ENCODE peak calls at places on chromosomes 5 and 9, in seven cellular contexts. Y, W, M, C, K, L and D are unnamed samples.

GRCh38 chr5:111280282-111280901 is 56.2 kb downstream of the CAMK4 start:
- DNase-seq in M (no peak), K (no peak), C (no peak), L (no peak), W (no peak), Y (no peak), D (no peak)

GRCh38 chr9:110125207-110125751 is 82.7 kb downstream of the C9orf152 start:
- DNase-seq in M (peak; percentile 88), K (peak; percentile 94), W (peak; percentile 90), L (peak; percentile 88), Y (peak; percentile 93), C (peak; percentile 81), D (peak; percentile 91)

GRCh38 chr5:37738057-37738691 is 101.7 kb downstream of the GDNF start:
- DNase-seq in M (no peak), W (no peak), C (no peak), L (peak; percentile 97), K (peak; percentile 93), Y (no peak), D (peak; percentile 97)

GRCh38 chr5:116378007-116378831 is 196.4 kb downstream of the SEMA6A start:
- DNase-seq in K (no peak), Y (no peak), C (no peak), M (no peak), L (no peak), W (no peak), D (no peak)

GRCh38 chr9:95504053-95504963 is 12.5 kb downstream of the PTCH1 start:
- DNase-seq in L (peak; percentile 80), C (no peak), K (no peak), Y (peak; percentile 23), M (peak; percentile 84), W (peak; percentile 28), D (peak; percentile 69)

GRCh38 chr9:13939129-13939528 is 374.8 kb downstream of the NFIB start:
- DNase-seq in W (no peak), M (no peak), K (peak; percentile 65), Y (no peak), L (peak; percentile 90), C (no peak), D (peak; percentile 81)

GRCh38 chr5:23996525-23996924 is 489.1 kb downstream of the PRDM9 start:
- DNase-seq in K (no peak), W (no peak), L (no peak), Y (no peak), C (no peak), M (no peak), D (no peak)

GRCh38 chr5:6166698-6167394 is 211.5 kb downstream of the MED10 start:
- DNase-seq in Y (no peak), W (no peak), L (no peak), K (no peak), C (no peak), M (peak; percentile 3), D (no peak)

GRCh38 chr5:169609716-169610115 is 26.1 kb downstream of the SPDL1 start:
- DNase-seq in K (no peak), M (peak; percentile 7), W (no peak), Y (no peak), C (no peak), L (no peak), D (no peak)

GRCh38 chr9:129137292-129138143 is 26.3 kb downstream of the PTPA start:
- DNase-seq in Y (no peak), L (no peak), W (no peak), M (no peak), C (no peak), K (no peak), D (no peak)

GRCh38 chr5:113760486-113760885 is 247.0 kb downstream of the YTHDC2 start:
- DNase-seq in W (no peak), Y (no peak), L (no peak), M (peak; percentile 38), K (no peak), C (no peak), D (no peak)

GRCh38 chr9:134476942-134477335 is 150.7 kb downstream of the RXRA start:
- DNase-seq in W (no peak), L (no peak), M (no peak), Y (no peak), K (no peak), C (no peak), D (no peak)

GRCh38 chr5:101942321-101942882 is 353.7 kb downstream of the SLCO4C1 start:
- DNase-seq in K (peak; percentile 20), Y (peak; percentile 12), C (peak; percentile 26), L (peak; percentile 3), W (no peak), M (peak; percentile 74), D (no peak)

GRCh38 chr9:133236291-133237071 is 27.4 kb upstream of the OBP2B start:
- DNase-seq in M (no peak), L (no peak), C (no peak), Y (no peak), K (no peak), W (no peak), D (no peak)

GRCh38 chr9:133238272-133238850 is 29.3 kb upstream of the OBP2B start:
- DNase-seq in L (peak; percentile 42), C (peak; percentile 40), K (peak; percentile 26), Y (peak; percentile 94), W (peak; percentile 93), M (peak; percentile 98), D (peak; percentile 25)

GRCh38 chr9:133239533-133240090 is 30.6 kb upstream of the OBP2B start:
- DNase-seq in K (no peak), L (no peak), W (no peak), M (no peak), C (no peak), Y (peak; percentile 34), D (no peak)

GRCh38 chr9:133237271-133237731 is 28.3 kb upstream of the OBP2B start:
- DNase-seq in M (no peak), W (peak; percentile 74), K (peak; percentile 45), L (no peak), C (no peak), Y (no peak), D (peak; percentile 43)

GRCh38 chr9:133238851-133239532 is 29.9 kb upstream of the OBP2B start:
- DNase-seq in K (peak; percentile 33), L (peak; percentile 66), M (peak; percentile 91), C (peak; percentile 80), Y (peak; percentile 87), W (peak; percentile 66), D (peak; percentile 51)
- H3K4me3 ChIP-seq in K (peak overlapping the region; percentile 37), L (no peak overlapping the region), M (peak overlapping the region; percentile 73), C (no peak overlapping the region), Y (peak overlapping the region; percentile 45), W (peak overlapping the region; percentile 45), D (peak overlapping the region; percentile 31)

GRCh38 chr5:181188700-181189362 is 16.2 kb downstream of the TRIM7 start:
- DNase-seq in W (peak; percentile 79), C (peak; percentile 82), M (peak; percentile 80), L (peak; percentile 82), K (peak; percentile 71), Y (peak; percentile 83), D (peak; percentile 66)
- TF ChIP-seq CTCF in W (peak; percentile 9), C (no peak), M (no peak), L (peak; percentile 4), K (peak; percentile 22), Y (no peak), D (peak; percentile 22)

GRCh38 chr9:113583511-113584470 is 120.3 kb downstream of the RGS3 start:
- DNase-seq in K (no peak), C (no peak), M (no peak), Y (no peak), L (no peak), W (no peak), D (no peak)

GRCh38 chr9:113582698-113583200 is 119.2 kb downstream of the RGS3 start:
- DNase-seq in Y (no peak), M (no peak), L (no peak), K (no peak), W (no peak), C (no peak), D (no peak)

GRCh38 chr9:113580954-113581311 is 117.4 kb downstream of the RGS3 start:
- DNase-seq in L (no peak), C (no peak), W (no peak), M (no peak), Y (no peak), K (no peak), D (no peak)

GRCh38 chr9:113580041-113580953 is 116.8 kb downstream of the RGS3 start:
- DNase-seq in K (no peak), L (peak; percentile 57), W (peak; percentile 75), C (peak; percentile 91), M (no peak), Y (peak; percentile 81), D (no peak)

GRCh38 chr9:113581865-113582697 is 118.6 kb downstream of the RGS3 start:
- DNase-seq in Y (peak; percentile 87), L (peak; percentile 94), K (peak; percentile 46), M (no peak), C (peak; percentile 69), W (peak; percentile 81), D (peak; percentile 83)
- H3K4me3 ChIP-seq in Y (peak overlapping the region; percentile 26), L (peak overlapping the region; percentile 6), K (no peak overlapping the region), M (no peak overlapping the region), C (no peak overlapping the region), W (no peak overlapping the region), D (peak overlapping the region; percentile 29)

GRCh38 chr5:10577371-10578291 is 13.8 kb downstream of the ANKRD33B start:
- DNase-seq in W (peak; percentile 78), K (no peak), C (no peak), L (peak; percentile 59), Y (no peak), M (no peak), D (peak; percentile 62)

GRCh38 chr5:10578869-10579268 is 15.0 kb downstream of the ANKRD33B start:
- DNase-seq in Y (no peak), M (no peak), L (no peak), C (no peak), K (no peak), W (no peak), D (no peak)

GRCh38 chr5:10578292-10578663 is 14.4 kb downstream of the ANKRD33B start:
- DNase-seq in W (no peak), K (no peak), L (no peak), M (no peak), Y (no peak), C (no peak), D (no peak)

GRCh38 chr5:10576790-10577189 is 12.9 kb downstream of the ANKRD33B start:
- DNase-seq in K (no peak), W (no peak), Y (no peak), C (no peak), M (no peak), L (no peak), D (no peak)

DNA sequence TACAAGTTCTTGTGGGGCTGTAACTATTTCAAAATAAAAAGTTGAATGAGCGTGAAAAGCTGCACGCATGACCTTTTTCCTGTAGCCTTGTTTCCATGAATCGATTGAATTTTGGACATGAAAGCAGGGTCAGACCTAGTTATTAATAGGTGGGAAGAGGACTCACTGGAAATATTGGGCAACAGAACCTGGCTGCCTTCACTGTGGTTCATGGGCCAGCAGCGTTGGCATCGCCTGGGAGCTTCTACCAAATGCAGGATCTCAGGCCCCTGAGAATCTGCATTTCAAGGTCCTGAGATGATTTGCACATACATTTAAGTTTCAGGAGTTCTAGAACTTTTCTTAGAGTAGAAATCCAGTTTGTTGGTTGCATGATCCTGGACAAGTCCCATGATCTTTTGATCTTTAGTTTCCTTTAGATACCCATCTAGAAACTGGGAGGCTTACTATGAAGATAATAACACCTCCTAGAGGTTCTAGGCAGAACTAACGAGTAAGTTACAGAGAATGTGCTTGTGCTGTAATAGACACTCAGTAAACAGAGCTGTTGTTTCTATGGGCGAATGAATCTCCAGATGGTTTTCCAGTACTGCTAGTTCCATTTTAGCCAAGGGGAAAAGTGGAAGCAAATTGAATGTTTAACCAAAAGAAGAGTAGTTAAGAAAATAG is 12.4 kb downstream of the ANKRD33B start:
- DNase-seq in K (no peak), L (no peak), C (no peak), M (no peak), Y (no peak), W (no peak), D (no peak)
- TF ChIP-seq CTCF in K (no peak), L (no peak), C (no peak), M (peak; percentile 39), Y (no peak), W (no peak), D (no peak)